ENCODE peak calls at places on chromosomes 13 and 19, in seven cellular contexts. One of them, this sample, is unnamed.

GRCh38 chr19:45632468-45633196 is 6.6 kb downstream of the EML2 start:
- DNase-seq in pancreas: peak; percentile 51
- DNase-seq in thoracic aorta: peak; percentile 61
- DNase-seq in left cardiac atrium: peak; percentile 83
- DNase-seq in anterior cingulate cortex: peak; percentile 6
- DNase-seq in activated CD8-positive, alpha-beta T cell treated with anti-CD3 and anti-CD28 coated beads for 36 hours: peak; percentile 60
- DNase-seq in globus pallidus: peak; percentile 36
- DNase-seq in this sample: peak; percentile 88

GRCh38 chr13:77521595-77522367 is 13.7 kb upstream of the SCEL start:
- DNase-seq in pancreas: no peak
- DNase-seq in thoracic aorta: no peak
- DNase-seq in left cardiac atrium: no peak
- DNase-seq in anterior cingulate cortex: no peak
- DNase-seq in activated CD8-positive, alpha-beta T cell treated with anti-CD3 and anti-CD28 coated beads for 36 hours: no peak
- DNase-seq in globus pallidus: no peak
- DNase-seq in this sample: no peak

GRCh38 chr19:8224394-8225145 is 15.4 kb downstream of the CERS4 start:
- DNase-seq in pancreas: no peak
- DNase-seq in thoracic aorta: no peak
- DNase-seq in left cardiac atrium: peak; percentile 57
- DNase-seq in anterior cingulate cortex: no peak
- DNase-seq in activated CD8-positive, alpha-beta T cell treated with anti-CD3 and anti-CD28 coated beads for 36 hours: no peak
- DNase-seq in globus pallidus: no peak
- DNase-seq in this sample: no peak

GRCh38 chr13:83221256-83221655 is 661.0 kb downstream of the SLITRK1 start:
- DNase-seq in pancreas: no peak
- DNase-seq in thoracic aorta: no peak
- DNase-seq in left cardiac atrium: no peak
- DNase-seq in anterior cingulate cortex: no peak
- DNase-seq in activated CD8-positive, alpha-beta T cell treated with anti-CD3 and anti-CD28 coated beads for 36 hours: no peak
- DNase-seq in globus pallidus: no peak
- DNase-seq in this sample: no peak

GRCh38 chr19:48837081-48837524 is 812 bp upstream of the HSD17B14 start:
- DNase-seq in pancreas: no peak
- DNase-seq in thoracic aorta: peak; percentile 69
- DNase-seq in left cardiac atrium: peak; percentile 94
- DNase-seq in anterior cingulate cortex: peak; percentile 73
- DNase-seq in activated CD8-positive, alpha-beta T cell treated with anti-CD3 and anti-CD28 coated beads for 36 hours: peak; percentile 94
- DNase-seq in globus pallidus: peak; percentile 79
- DNase-seq in this sample: peak; percentile 93

GRCh38 chr13:94481966-94482365 is 2.5 kb upstream of the DCT start:
- DNase-seq in pancreas: no peak
- DNase-seq in thoracic aorta: no peak
- DNase-seq in left cardiac atrium: peak; percentile 43
- DNase-seq in anterior cingulate cortex: no peak
- DNase-seq in activated CD8-positive, alpha-beta T cell treated with anti-CD3 and anti-CD28 coated beads for 36 hours: no peak
- DNase-seq in globus pallidus: no peak
- DNase-seq in this sample: no peak

GRCh38 chr19:10106100-10106936 is at the start of gene PPAN:
- DNase-seq in pancreas: peak; percentile 98
- DNase-seq in thoracic aorta: peak; percentile 98
- DNase-seq in left cardiac atrium: peak; percentile 99
- DNase-seq in anterior cingulate cortex: peak; percentile 96
- DNase-seq in activated CD8-positive, alpha-beta T cell treated with anti-CD3 and anti-CD28 coated beads for 36 hours: peak; percentile 99
- DNase-seq in globus pallidus: peak; percentile 97
- DNase-seq in this sample: peak; percentile 98

GRCh38 chr13:50847501-50847900 is 4.0 kb upstream of the DLEU7 start:
- DNase-seq in pancreas: no peak
- DNase-seq in thoracic aorta: no peak
- DNase-seq in left cardiac atrium: no peak
- DNase-seq in anterior cingulate cortex: no peak
- DNase-seq in activated CD8-positive, alpha-beta T cell treated with anti-CD3 and anti-CD28 coated beads for 36 hours: no peak
- DNase-seq in globus pallidus: no peak
- DNase-seq in this sample: no peak

GRCh38 chr19:45037393-45038169 is 1.3 kb upstream of the CLASRP start:
- DNase-seq in pancreas: no peak
- DNase-seq in thoracic aorta: no peak
- DNase-seq in left cardiac atrium: peak; percentile 35
- DNase-seq in anterior cingulate cortex: no peak
- DNase-seq in activated CD8-positive, alpha-beta T cell treated with anti-CD3 and anti-CD28 coated beads for 36 hours: no peak
- DNase-seq in globus pallidus: no peak
- DNase-seq in this sample: no peak

GRCh38 chr19:40279120-40279551 is 6.0 kb downstream of the AKT2 start:
- DNase-seq in pancreas: no peak
- DNase-seq in thoracic aorta: no peak
- DNase-seq in left cardiac atrium: peak; percentile 73
- DNase-seq in anterior cingulate cortex: no peak
- DNase-seq in activated CD8-positive, alpha-beta T cell treated with anti-CD3 and anti-CD28 coated beads for 36 hours: no peak
- DNase-seq in globus pallidus: peak; percentile 58
- DNase-seq in this sample: no peak

GRCh38 chr19:3535235-3535921 is 3.6 kb upstream of the TEKTIP1 start:
- DNase-seq in pancreas: no peak
- DNase-seq in thoracic aorta: no peak
- DNase-seq in left cardiac atrium: no peak
- DNase-seq in anterior cingulate cortex: no peak
- DNase-seq in activated CD8-positive, alpha-beta T cell treated with anti-CD3 and anti-CD28 coated beads for 36 hours: no peak
- DNase-seq in globus pallidus: no peak
- DNase-seq in this sample: no peak

GRCh38 chr13:44012910-44013309 is 133.2 kb downstream of the LACC1 start:
- DNase-seq in pancreas: no peak
- DNase-seq in thoracic aorta: no peak
- DNase-seq in left cardiac atrium: no peak
- DNase-seq in anterior cingulate cortex: no peak
- DNase-seq in activated CD8-positive, alpha-beta T cell treated with anti-CD3 and anti-CD28 coated beads for 36 hours: no peak
- DNase-seq in globus pallidus: no peak
- DNase-seq in this sample: no peak

GRCh38 chr13:67258482-67258881 is 28.3 kb upstream of the PCDH9 start:
- DNase-seq in pancreas: no peak
- DNase-seq in thoracic aorta: no peak
- DNase-seq in left cardiac atrium: no peak
- DNase-seq in anterior cingulate cortex: no peak
- DNase-seq in activated CD8-positive, alpha-beta T cell treated with anti-CD3 and anti-CD28 coated beads for 36 hours: no peak
- DNase-seq in globus pallidus: no peak
- DNase-seq in this sample: no peak

GRCh38 chr13:40328091-40328490 is 338.4 kb downstream of the FOXO1 start:
- DNase-seq in pancreas: no peak
- DNase-seq in thoracic aorta: no peak
- DNase-seq in left cardiac atrium: no peak
- DNase-seq in anterior cingulate cortex: no peak
- DNase-seq in activated CD8-positive, alpha-beta T cell treated with anti-CD3 and anti-CD28 coated beads for 36 hours: no peak
- DNase-seq in globus pallidus: no peak
- DNase-seq in this sample: no peak

GRCh38 chr13:30453727-30454126 is 12.0 kb downstream of the HMGB1 start:
- DNase-seq in pancreas: no peak
- DNase-seq in thoracic aorta: no peak
- DNase-seq in left cardiac atrium: no peak
- DNase-seq in anterior cingulate cortex: no peak
- DNase-seq in activated CD8-positive, alpha-beta T cell treated with anti-CD3 and anti-CD28 coated beads for 36 hours: no peak
- DNase-seq in globus pallidus: no peak
- DNase-seq in this sample: no peak

GRCh38 chr13:79770056-79770455 is 289.1 kb downstream of the NDFIP2 start:
- DNase-seq in pancreas: no peak
- DNase-seq in thoracic aorta: no peak
- DNase-seq in left cardiac atrium: no peak
- DNase-seq in anterior cingulate cortex: no peak
- DNase-seq in activated CD8-positive, alpha-beta T cell treated with anti-CD3 and anti-CD28 coated beads for 36 hours: no peak
- DNase-seq in globus pallidus: no peak
- DNase-seq in this sample: no peak

GRCh38 chr19:1751367-1752008 is 1.8 kb upstream of the ONECUT3 start:
- DNase-seq in pancreas: no peak
- DNase-seq in thoracic aorta: no peak
- DNase-seq in left cardiac atrium: no peak
- DNase-seq in anterior cingulate cortex: no peak
- DNase-seq in activated CD8-positive, alpha-beta T cell treated with anti-CD3 and anti-CD28 coated beads for 36 hours: no peak
- DNase-seq in globus pallidus: no peak
- DNase-seq in this sample: no peak

GRCh38 chr19:40530091-40530901 is 46.4 kb upstream of the SHKBP1 start:
- DNase-seq in pancreas: no peak
- DNase-seq in thoracic aorta: no peak
- DNase-seq in left cardiac atrium: no peak
- DNase-seq in anterior cingulate cortex: no peak
- DNase-seq in activated CD8-positive, alpha-beta T cell treated with anti-CD3 and anti-CD28 coated beads for 36 hours: peak; percentile 21
- DNase-seq in globus pallidus: no peak
- DNase-seq in this sample: no peak

GRCh38 chr19:9608912-9609311 is 12.1 kb downstream of the ZNF561 start:
- DNase-seq in pancreas: no peak
- DNase-seq in thoracic aorta: no peak
- DNase-seq in left cardiac atrium: no peak
- DNase-seq in anterior cingulate cortex: no peak
- DNase-seq in activated CD8-positive, alpha-beta T cell treated with anti-CD3 and anti-CD28 coated beads for 36 hours: no peak
- DNase-seq in globus pallidus: no peak
- DNase-seq in this sample: no peak

GRCh38 chr19:3443840-3444694 is 36.3 kb downstream of the SMIM24 start:
- DNase-seq in pancreas: no peak
- DNase-seq in thoracic aorta: no peak
- DNase-seq in left cardiac atrium: peak; percentile 83
- DNase-seq in anterior cingulate cortex: no peak
- DNase-seq in activated CD8-positive, alpha-beta T cell treated with anti-CD3 and anti-CD28 coated beads for 36 hours: no peak
- DNase-seq in globus pallidus: no peak
- DNase-seq in this sample: no peak

GRCh38 chr13:23750383-23751121 is 138.6 kb downstream of the MIPEP start:
- DNase-seq in pancreas: no peak
- DNase-seq in thoracic aorta: no peak
- DNase-seq in left cardiac atrium: no peak
- DNase-seq in anterior cingulate cortex: no peak
- DNase-seq in activated CD8-positive, alpha-beta T cell treated with anti-CD3 and anti-CD28 coated beads for 36 hours: peak; percentile 5
- DNase-seq in globus pallidus: no peak
- DNase-seq in this sample: no peak

GRCh38 chr13:113172419-113172926 is 14.0 kb downstream of the PROZ start:
- DNase-seq in pancreas: no peak
- DNase-seq in thoracic aorta: no peak
- DNase-seq in left cardiac atrium: no peak
- DNase-seq in anterior cingulate cortex: no peak
- DNase-seq in activated CD8-positive, alpha-beta T cell treated with anti-CD3 and anti-CD28 coated beads for 36 hours: no peak
- DNase-seq in globus pallidus: no peak
- DNase-seq in this sample: peak; percentile 51

GRCh38 chr19:2274937-2275535 is 6.9 kb downstream of the PEAK3 start:
- DNase-seq in pancreas: peak; percentile 57
- DNase-seq in thoracic aorta: no peak
- DNase-seq in left cardiac atrium: peak; percentile 77
- DNase-seq in anterior cingulate cortex: peak; percentile 68
- DNase-seq in activated CD8-positive, alpha-beta T cell treated with anti-CD3 and anti-CD28 coated beads for 36 hours: peak; percentile 60
- DNase-seq in globus pallidus: peak; percentile 73
- DNase-seq in this sample: no peak

GRCh38 chr19:1267441-1268391 is 1.4 kb upstream of the CIRBP start:
- DNase-seq in pancreas: peak; percentile 59
- DNase-seq in thoracic aorta: no peak
- DNase-seq in left cardiac atrium: no peak
- DNase-seq in anterior cingulate cortex: no peak
- DNase-seq in activated CD8-positive, alpha-beta T cell treated with anti-CD3 and anti-CD28 coated beads for 36 hours: no peak
- DNase-seq in globus pallidus: no peak
- DNase-seq in this sample: no peak

GRCh38 chr13:99981115-99982020 is at the start of gene ZIC2:
- DNase-seq in pancreas: no peak
- DNase-seq in thoracic aorta: no peak
- DNase-seq in left cardiac atrium: no peak
- DNase-seq in anterior cingulate cortex: no peak
- DNase-seq in activated CD8-positive, alpha-beta T cell treated with anti-CD3 and anti-CD28 coated beads for 36 hours: no peak
- DNase-seq in globus pallidus: no peak
- DNase-seq in this sample: no peak

GRCh38 chr13:90801621-90802020 is 545.9 kb upstream of the MIR17HG start:
- DNase-seq in pancreas: no peak
- DNase-seq in thoracic aorta: no peak
- DNase-seq in left cardiac atrium: no peak
- DNase-seq in anterior cingulate cortex: no peak
- DNase-seq in activated CD8-positive, alpha-beta T cell treated with anti-CD3 and anti-CD28 coated beads for 36 hours: no peak
- DNase-seq in globus pallidus: no peak
- DNase-seq in this sample: no peak

GRCh38 chr13:105848494-105848893 is 687.0 kb downstream of the EFNB2 start:
- DNase-seq in pancreas: no peak
- DNase-seq in thoracic aorta: no peak
- DNase-seq in left cardiac atrium: no peak
- DNase-seq in anterior cingulate cortex: no peak
- DNase-seq in activated CD8-positive, alpha-beta T cell treated with anti-CD3 and anti-CD28 coated beads for 36 hours: no peak
- DNase-seq in globus pallidus: no peak
- DNase-seq in this sample: no peak

GRCh38 chr13:69571606-69572323 is 535.9 kb upstream of the ATXN8OS start:
- DNase-seq in pancreas: no peak
- DNase-seq in thoracic aorta: no peak
- DNase-seq in left cardiac atrium: no peak
- DNase-seq in anterior cingulate cortex: no peak
- DNase-seq in activated CD8-positive, alpha-beta T cell treated with anti-CD3 and anti-CD28 coated beads for 36 hours: no peak
- DNase-seq in globus pallidus: no peak
- DNase-seq in this sample: no peak

GRCh38 chr13:108917581-108917980 is 288.2 kb downstream of the MYO16 start:
- DNase-seq in pancreas: no peak
- DNase-seq in thoracic aorta: no peak
- DNase-seq in left cardiac atrium: no peak
- DNase-seq in anterior cingulate cortex: no peak
- DNase-seq in activated CD8-positive, alpha-beta T cell treated with anti-CD3 and anti-CD28 coated beads for 36 hours: no peak
- DNase-seq in globus pallidus: no peak
- DNase-seq in this sample: no peak

GRCh38 chr19:20038358-20039202 is 725 bp downstream of the ZNF682 start:
- DNase-seq in pancreas: no peak
- DNase-seq in thoracic aorta: no peak
- DNase-seq in left cardiac atrium: no peak
- DNase-seq in anterior cingulate cortex: no peak
- DNase-seq in activated CD8-positive, alpha-beta T cell treated with anti-CD3 and anti-CD28 coated beads for 36 hours: peak; percentile 28
- DNase-seq in globus pallidus: no peak
- DNase-seq in this sample: no peak

GRCh38 chr13:99507054-99507453 is 5.8 kb downstream of the TM9SF2 start:
- DNase-seq in pancreas: no peak
- DNase-seq in thoracic aorta: no peak
- DNase-seq in left cardiac atrium: no peak
- DNase-seq in anterior cingulate cortex: no peak
- DNase-seq in activated CD8-positive, alpha-beta T cell treated with anti-CD3 and anti-CD28 coated beads for 36 hours: no peak
- DNase-seq in globus pallidus: no peak
- DNase-seq in this sample: no peak

GRCh38 chr13:98453254-98453843 is 123.6 kb downstream of the STK24 start:
- DNase-seq in pancreas: no peak
- DNase-seq in thoracic aorta: no peak
- DNase-seq in left cardiac atrium: no peak
- DNase-seq in anterior cingulate cortex: no peak
- DNase-seq in activated CD8-positive, alpha-beta T cell treated with anti-CD3 and anti-CD28 coated beads for 36 hours: no peak
- DNase-seq in globus pallidus: no peak
- DNase-seq in this sample: no peak

This sample was measured in ascending aorta.